ENCODE peak calls at places on chromosomes 7 and 10, in six cellular contexts. I is left cardiac atrium; L is ACHN; Y is GM23248; C is HS-27A; X is activated naive CD8-positive, alpha-beta T cell treated with anti-CD3 and anti-CD28 coated beads, Interleukin-2, amount 50 U/mL, for 24 hours. G is an unnamed sample.

GRCh38 chr7:35695628-35695888 is 623 bp upstream of the HERPUD2 start:
- DNase-seq in Y (no peak), L (peak; percentile 26), C (no peak), X (peak; percentile 42), I (no peak), G (no peak)

GRCh38 chr7:45689011-45689796 is 115.0 kb downstream of the ADCY1 start:
- DNase-seq in X (no peak), I (no peak), Y (peak; percentile 72), C (peak; percentile 59), L (peak; percentile 32), G (peak; percentile 31)

GRCh38 chr7:30434140-30434799 is 44.3 kb downstream of the NOD1 start:
- DNase-seq in L (no peak), X (no peak), I (no peak), Y (no peak), C (no peak), G (no peak)

GRCh38 chr7:134900430-134900876 is 85.9 kb upstream of the AGBL3 start:
- DNase-seq in I (no peak), X (no peak), C (no peak), Y (no peak), L (no peak), G (no peak)

GRCh38 chr10:72567421-72567820 is 58.5 kb downstream of the MICU1 start:
- DNase-seq in I (peak; percentile 35), X (no peak), Y (peak; percentile 87), L (peak; percentile 97), C (peak; percentile 64), G (no peak)

GRCh38 chr10:47451275-47451997 is 32.5 kb downstream of the ANXA8 start:
- DNase-seq in I (no peak), C (no peak), L (no peak), Y (no peak), X (no peak), G (no peak)

GRCh38 chr10:101073631-101074030 is 11.8 kb downstream of the KAZALD1 start:
- DNase-seq in C (no peak), L (no peak), I (no peak), X (no peak), Y (no peak), G (no peak)

GRCh38 chr10:71040890-71041590 is 152.7 kb upstream of the PCBD1 start:
- DNase-seq in I (no peak), X (no peak), L (no peak), Y (no peak), C (no peak), G (no peak)

GRCh38 chr7:1087462-1087809 is 477 bp upstream of the GPER1 start:
- DNase-seq in I (no peak), C (no peak), X (no peak), L (no peak), Y (peak; percentile 75), G (peak; percentile 21)

G was measured in AG04449.